ENCODE peak calls at places on chromosomes 3 and 15, in ten cellular contexts. R is tibial artery, J is endothelial cell, A is PC-9, M is PC-3, O is astrocyte, T is left ventricle myocardium inferior, F is glutamatergic neuron, Y is OCI-LY7, E is IMR-90. W is an unnamed sample.

GRCh38 chr3:33377931-33378330 is 62.3 kb downstream of the UBP1 start:
- DNase-seq in M (peak; percentile 73), T (no peak), E (peak; percentile 84), F (no peak), A (no peak), J (no peak), Y (no peak), R (no peak), O (peak; percentile 53), W (no peak)

GRCh38 chr3:119562307-119562961 is 3.0 kb upstream of the CD80 start:
- DNase-seq in T (no peak), F (no peak), M (no peak), J (no peak), O (no peak), E (no peak), R (no peak), A (no peak), Y (no peak), W (peak; percentile 75)

GRCh38 chr15:89654847-89655805 is at the start of gene KIF7:
- DNase-seq in J (peak; percentile 53), M (peak; percentile 62), Y (no peak), O (peak; percentile 33), E (peak; percentile 47), A (peak; percentile 44), F (peak; percentile 63), T (no peak), R (no peak), W (peak; percentile 85)

GRCh38 chr15:87762110-87762509 is 494.4 kb downstream of the NTRK3 start:
- DNase-seq in E (no peak), F (no peak), O (no peak), T (no peak), Y (peak; percentile 71), A (no peak), R (no peak), M (no peak), J (no peak), W (no peak)

GRCh38 chr3:23112491-23112890 is 90.6 kb upstream of the UBE2E2 start:
- DNase-seq in R (no peak), A (no peak), M (peak; percentile 11), J (no peak), F (no peak), Y (no peak), O (no peak), E (no peak), T (no peak), W (no peak)

GRCh38 chr3:42061711-42062408 is 29.3 kb upstream of the TRAK1 start:
- DNase-seq in F (peak; percentile 75), O (peak; percentile 91), A (peak; percentile 71), M (peak; percentile 98), E (peak; percentile 90), J (no peak), T (peak; percentile 85), R (peak; percentile 87), Y (no peak), W (no peak)

GRCh38 chr3:30539214-30539613 is 67.2 kb upstream of the TGFBR2 start:
- DNase-seq in T (no peak), F (no peak), J (no peak), Y (no peak), O (peak; percentile 10), M (peak; percentile 82), E (no peak), R (no peak), A (peak; percentile 32), W (no peak)

GRCh38 chr3:63351159-63352007 is 73.3 kb downstream of the SYNPR start:
- DNase-seq in F (no peak), Y (peak; percentile 56), T (no peak), A (no peak), R (no peak), J (peak; percentile 11), O (peak; percentile 48), M (peak; percentile 77), E (peak; percentile 64), W (peak; percentile 36)

GRCh38 chr3:67423722-67424121 is 230.7 kb downstream of the SUCLG2 start:
- DNase-seq in R (no peak), T (no peak), M (no peak), E (no peak), Y (no peak), A (no peak), O (no peak), J (no peak), F (no peak), W (no peak)

GRCh38 chr3:135967867-135968266 is 2.3 kb downstream of the PPP2R3A start:
- DNase-seq in F (no peak), A (no peak), M (no peak), R (no peak), Y (no peak), J (no peak), T (no peak), E (no peak), O (no peak), W (no peak)

GRCh38 chr3:41026394-41027177 is 172.7 kb upstream of the CTNNB1 start:
- DNase-seq in T (peak; percentile 69), A (no peak), O (peak; percentile 58), Y (no peak), E (peak; percentile 65), J (peak; percentile 26), M (peak; percentile 20), R (no peak), F (no peak), W (no peak)

GRCh38 chr3:12040902-12041301 is 36.7 kb downstream of the SYN2 start:
- DNase-seq in M (no peak), E (no peak), F (no peak), R (no peak), Y (no peak), J (no peak), O (no peak), T (no peak), A (no peak), W (no peak)

GRCh38 chr15:33152502-33153109 is 41.9 kb downstream of the FMN1 start:
- DNase-seq in E (peak; percentile 11), O (peak; percentile 19), T (no peak), F (no peak), M (no peak), J (no peak), R (no peak), A (no peak), Y (no peak), W (no peak)

GRCh38 chr3:51955893-51956770 is 951 bp downstream of the GPR62 start:
- DNase-seq in M (no peak), A (peak; percentile 63), T (peak; percentile 58), R (peak; percentile 77), F (peak; percentile 71), Y (peak; percentile 36), O (peak; percentile 47), J (peak; percentile 62), E (no peak), W (peak; percentile 74)
- TF ChIP-seq CTCF in M (no peak), A (peak; percentile 56), T (peak; percentile 60), R (peak; percentile 57), F (peak; percentile 66), Y (peak; percentile 59), O (peak; percentile 23), J (peak; percentile 38), E (peak; percentile 4), W (peak; percentile 26)

GRCh38 chr3:171456765-171457164 is 3.4 kb downstream of the TNIK start:
- DNase-seq in A (no peak), M (no peak), R (no peak), J (no peak), Y (no peak), O (no peak), T (no peak), F (no peak), E (no peak), W (no peak)

GRCh38 chr3:171454026-171454425 is 6.2 kb downstream of the TNIK start:
- DNase-seq in J (no peak), Y (no peak), O (no peak), M (no peak), T (no peak), E (no peak), R (no peak), A (no peak), F (no peak), W (no peak)

GRCh38 chr3:171455603-171456550 is 4.3 kb downstream of the TNIK start:
- DNase-seq in R (no peak), E (no peak), Y (no peak), J (no peak), A (no peak), F (no peak), O (no peak), M (peak; percentile 72), T (peak; percentile 40), W (no peak)

GRCh38 chr3:171451915-171452707 is 8.1 kb downstream of the TNIK start:
- DNase-seq in T (no peak), J (no peak), O (no peak), R (no peak), Y (no peak), A (no peak), E (no peak), F (no peak), M (no peak), W (no peak)

GRCh38 chr3:171453175-171453868 is 6.9 kb downstream of the TNIK start:
- DNase-seq in E (no peak), A (no peak), M (no peak), F (peak; percentile 48), O (no peak), T (no peak), Y (no peak), J (peak; percentile 63), R (no peak), W (no peak)
- TF ChIP-seq CTCF in E (peak; percentile 23), A (peak; percentile 38), M (peak; percentile 57), F (peak; percentile 44), O (no peak), T (peak; percentile 16), Y (peak; percentile 51), J (peak; percentile 75), R (no peak), W (peak; percentile 36)

DNA sequence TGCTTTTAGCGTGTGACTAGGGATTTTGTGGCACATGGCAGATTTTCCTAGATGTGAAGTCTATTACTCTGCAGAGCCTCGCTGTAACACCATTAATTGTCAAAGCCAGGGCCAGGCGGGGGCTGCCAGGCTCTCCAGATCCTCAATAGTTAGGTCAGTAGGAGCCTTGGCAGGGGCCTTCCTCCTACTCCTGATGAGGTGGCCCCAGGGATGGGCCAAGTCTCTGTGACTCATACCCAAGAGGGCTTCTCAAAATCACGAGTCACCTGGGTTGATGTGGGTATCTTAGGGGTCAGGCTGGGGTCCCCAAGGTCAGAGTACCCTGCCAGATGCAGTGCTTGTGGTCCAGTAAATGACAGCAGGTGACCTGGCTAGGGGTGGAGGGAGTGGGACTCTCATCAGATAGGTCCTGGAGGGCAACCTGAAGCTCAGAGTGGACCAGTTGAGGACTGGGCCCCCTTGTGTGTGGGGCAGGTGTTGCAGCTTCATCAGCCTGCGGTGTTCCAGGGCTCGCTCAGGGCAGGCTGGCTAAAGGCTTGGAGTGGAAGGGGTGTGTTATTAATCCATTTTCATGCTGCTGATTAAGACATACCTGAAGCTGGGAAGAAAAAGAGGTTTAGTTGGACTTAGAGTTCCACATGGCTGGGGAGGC is 88.5 kb upstream of the MYZAP start:
- DNase-seq in E (no peak), Y (peak; percentile 8), R (no peak), O (no peak), J (peak; percentile 37), A (no peak), M (no peak), T (no peak), F (no peak), W (no peak)
- TF ChIP-seq CTCF in E (peak; percentile 10), Y (peak; percentile 34), R (no peak), O (no peak), J (peak; percentile 31), A (no peak), M (peak; percentile 24), T (no peak), F (peak; percentile 22), W (peak; percentile 31)

DNA sequence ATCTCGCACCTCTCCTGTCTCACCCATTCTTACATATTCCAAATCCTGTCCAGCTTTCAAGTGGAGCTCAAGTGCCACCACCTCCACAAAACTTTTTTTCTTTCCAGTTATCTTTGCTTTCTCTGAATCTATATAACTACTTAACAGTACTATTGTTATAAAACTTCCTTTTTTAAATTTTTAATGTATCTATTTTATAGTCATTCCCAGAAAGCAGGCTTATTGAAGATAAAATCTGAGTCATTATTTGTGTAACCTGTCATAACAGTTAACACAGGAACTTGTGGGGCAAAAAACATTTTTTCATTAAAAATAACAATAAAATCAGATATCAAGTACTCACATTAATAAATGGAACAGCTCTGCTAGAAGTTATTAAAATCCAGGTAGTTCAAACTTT is 73.3 kb upstream of the ALCAM start:
- DNase-seq in M (peak; percentile 60), J (no peak), T (no peak), A (no peak), F (no peak), Y (no peak), E (no peak), R (no peak), O (no peak), W (no peak)
- TF ChIP-seq CTCF in M (no peak), J (no peak), T (no peak), A (no peak), F (no peak), Y (no peak), E (no peak), R (no peak), O (no peak), W (no peak)

W was measured in GM13977.